ENCODE peak calls at places on chromosome 5, in seven cellular contexts. One of them, this sample, is unnamed.

GRCh38 chr5:31119938-31120641 is 73.4 kb upstream of the CDH6 start:
- DNase-seq in tibial nerve: no peak
- DNase-seq in ascending aorta: no peak
- DNase-seq in AG10803: no peak
- DNase-seq in IMR-90: peak
- DNase-seq in brain microvascular endothelial cell: no peak
- DNase-seq in NCI-H460: no peak
- DNase-seq in this sample: no peak

GRCh38 chr5:140042551-140043507 is at the start of gene NRG2:
- DNase-seq in tibial nerve: peak
- DNase-seq in ascending aorta: no peak
- DNase-seq in AG10803: peak
- DNase-seq in IMR-90: peak
- DNase-seq in brain microvascular endothelial cell: peak
- DNase-seq in NCI-H460: peak
- DNase-seq in this sample: peak

GRCh38 chr5:25614466-25614865 is 969.7 kb upstream of the CDH10 start:
- DNase-seq in tibial nerve: no peak
- DNase-seq in ascending aorta: no peak
- DNase-seq in AG10803: no peak
- DNase-seq in IMR-90: no peak
- DNase-seq in brain microvascular endothelial cell: no peak
- DNase-seq in NCI-H460: no peak
- DNase-seq in this sample: no peak

GRCh38 chr5:124648902-124649467 is 97.5 kb downstream of the ZNF608 start:
- DNase-seq in tibial nerve: no peak
- DNase-seq in ascending aorta: no peak
- DNase-seq in AG10803: no peak
- DNase-seq in IMR-90: no peak
- DNase-seq in brain microvascular endothelial cell: no peak
- DNase-seq in NCI-H460: no peak
- DNase-seq in this sample: no peak

GRCh38 chr5:65769539-65769938 is 47.5 kb downstream of the NLN start:
- DNase-seq in tibial nerve: no peak
- DNase-seq in ascending aorta: no peak
- DNase-seq in AG10803: peak
- DNase-seq in IMR-90: peak
- DNase-seq in brain microvascular endothelial cell: peak
- DNase-seq in NCI-H460: no peak
- DNase-seq in this sample: no peak

GRCh38 chr5:64767959-64768357 is 533 bp downstream of the SREK1IP1 start:
- DNase-seq in tibial nerve: no peak
- DNase-seq in ascending aorta: no peak
- DNase-seq in AG10803: peak
- DNase-seq in IMR-90: peak
- DNase-seq in brain microvascular endothelial cell: peak
- DNase-seq in NCI-H460: peak
- DNase-seq in this sample: no peak

GRCh38 chr5:2738156-2738699 is 13.2 kb downstream of the IRX2 start:
- DNase-seq in tibial nerve: no peak
- DNase-seq in ascending aorta: no peak
- DNase-seq in AG10803: no peak
- DNase-seq in IMR-90: no peak
- DNase-seq in brain microvascular endothelial cell: no peak
- DNase-seq in NCI-H460: no peak
- DNase-seq in this sample: no peak

GRCh38 chr5:1001406-1002270 is 7.0 kb upstream of the NKD2 start:
- DNase-seq in tibial nerve: peak
- DNase-seq in ascending aorta: peak
- DNase-seq in AG10803: no peak
- DNase-seq in IMR-90: no peak
- DNase-seq in brain microvascular endothelial cell: no peak
- DNase-seq in NCI-H460: no peak
- DNase-seq in this sample: peak

GRCh38 chr5:10595678-10596309 is 31.9 kb downstream of the ANKRD33B start:
- DNase-seq in tibial nerve: no peak
- DNase-seq in ascending aorta: no peak
- DNase-seq in AG10803: peak
- DNase-seq in IMR-90: peak
- DNase-seq in brain microvascular endothelial cell: peak
- DNase-seq in NCI-H460: peak
- DNase-seq in this sample: no peak

GRCh38 chr5:9686211-9686610 is 56.1 kb upstream of the TAS2R1 start:
- DNase-seq in tibial nerve: no peak
- DNase-seq in ascending aorta: no peak
- DNase-seq in AG10803: peak
- DNase-seq in IMR-90: peak
- DNase-seq in brain microvascular endothelial cell: peak
- DNase-seq in NCI-H460: no peak
- DNase-seq in this sample: no peak

GRCh38 chr5:80597500-80597899 is 27.4 kb upstream of the ANKRD34B start:
- DNase-seq in tibial nerve: no peak
- DNase-seq in ascending aorta: no peak
- DNase-seq in AG10803: no peak
- DNase-seq in IMR-90: no peak
- DNase-seq in brain microvascular endothelial cell: no peak
- DNase-seq in NCI-H460: no peak
- DNase-seq in this sample: no peak

GRCh38 chr5:1325870-1326546 is 18.9 kb downstream of the CLPTM1L start:
- DNase-seq in tibial nerve: no peak
- DNase-seq in ascending aorta: no peak
- DNase-seq in AG10803: peak
- DNase-seq in IMR-90: no peak
- DNase-seq in brain microvascular endothelial cell: no peak
- DNase-seq in NCI-H460: no peak
- DNase-seq in this sample: no peak

GRCh38 chr5:2752059-2752874 is 790 bp upstream of the IRX2 start:
- DNase-seq in tibial nerve: no peak
- DNase-seq in ascending aorta: no peak
- DNase-seq in AG10803: peak
- DNase-seq in IMR-90: no peak
- DNase-seq in brain microvascular endothelial cell: no peak
- DNase-seq in NCI-H460: peak
- DNase-seq in this sample: peak

GRCh38 chr5:108735790-108736189 is 11.9 kb upstream of the FER start:
- DNase-seq in tibial nerve: no peak
- DNase-seq in ascending aorta: no peak
- DNase-seq in AG10803: no peak
- DNase-seq in IMR-90: peak
- DNase-seq in brain microvascular endothelial cell: no peak
- DNase-seq in NCI-H460: no peak
- DNase-seq in this sample: no peak

GRCh38 chr5:100690036-100690560 is 154.9 kb downstream of the FAM174A start:
- DNase-seq in tibial nerve: no peak
- DNase-seq in ascending aorta: no peak
- DNase-seq in AG10803: no peak
- DNase-seq in IMR-90: peak
- DNase-seq in brain microvascular endothelial cell: peak
- DNase-seq in NCI-H460: no peak
- DNase-seq in this sample: no peak

GRCh38 chr5:154518438-154518867 is 40.4 kb upstream of the HAND1 start:
- DNase-seq in tibial nerve: no peak
- DNase-seq in ascending aorta: no peak
- DNase-seq in AG10803: no peak
- DNase-seq in IMR-90: no peak
- DNase-seq in brain microvascular endothelial cell: no peak
- DNase-seq in NCI-H460: no peak
- DNase-seq in this sample: no peak

GRCh38 chr5:39426136-39426535 is 1.4 kb upstream of the DAB2 start:
- DNase-seq in tibial nerve: no peak
- DNase-seq in ascending aorta: no peak
- DNase-seq in AG10803: no peak
- DNase-seq in IMR-90: no peak
- DNase-seq in brain microvascular endothelial cell: no peak
- DNase-seq in NCI-H460: no peak
- DNase-seq in this sample: no peak

GRCh38 chr5:55154893-55155292 is 5.1 kb upstream of the GPX8 start:
- DNase-seq in tibial nerve: no peak
- DNase-seq in ascending aorta: no peak
- DNase-seq in AG10803: peak
- DNase-seq in IMR-90: peak
- DNase-seq in brain microvascular endothelial cell: peak
- DNase-seq in NCI-H460: no peak
- DNase-seq in this sample: no peak

GRCh38 chr5:76688836-76689235 is 27.1 kb upstream of the F2R start:
- DNase-seq in tibial nerve: no peak
- DNase-seq in ascending aorta: no peak
- DNase-seq in AG10803: peak
- DNase-seq in IMR-90: peak
- DNase-seq in brain microvascular endothelial cell: no peak
- DNase-seq in NCI-H460: no peak
- DNase-seq in this sample: no peak

GRCh38 chr5:95858023-95858461 is 35.5 kb upstream of the GLRX start:
- DNase-seq in tibial nerve: peak
- DNase-seq in ascending aorta: peak
- DNase-seq in AG10803: peak
- DNase-seq in IMR-90: peak
- DNase-seq in brain microvascular endothelial cell: peak
- DNase-seq in NCI-H460: no peak
- DNase-seq in this sample: no peak

GRCh38 chr5:57216714-57217113 is 42.9 kb downstream of the GPBP1 start:
- DNase-seq in tibial nerve: no peak
- DNase-seq in ascending aorta: no peak
- DNase-seq in AG10803: peak
- DNase-seq in IMR-90: peak
- DNase-seq in brain microvascular endothelial cell: no peak
- DNase-seq in NCI-H460: peak
- DNase-seq in this sample: no peak

GRCh38 chr5:56625577-56625976 is 189.8 kb upstream of the MAP3K1 start:
- DNase-seq in tibial nerve: no peak
- DNase-seq in ascending aorta: no peak
- DNase-seq in AG10803: peak
- DNase-seq in IMR-90: peak
- DNase-seq in brain microvascular endothelial cell: no peak
- DNase-seq in NCI-H460: peak
- DNase-seq in this sample: no peak

GRCh38 chr5:142636698-142637324 is 49.1 kb downstream of the FGF1 start:
- DNase-seq in tibial nerve: no peak
- DNase-seq in ascending aorta: no peak
- DNase-seq in AG10803: no peak
- DNase-seq in IMR-90: no peak
- DNase-seq in brain microvascular endothelial cell: no peak
- DNase-seq in NCI-H460: no peak
- DNase-seq in this sample: no peak

GRCh38 chr5:131005963-131006684 is 158.9 kb downstream of the HINT1 start:
- DNase-seq in tibial nerve: no peak
- DNase-seq in ascending aorta: no peak
- DNase-seq in AG10803: peak
- DNase-seq in IMR-90: no peak
- DNase-seq in brain microvascular endothelial cell: no peak
- DNase-seq in NCI-H460: no peak
- DNase-seq in this sample: no peak

GRCh38 chr5:75338408-75338807 is 1.4 kb downstream of the HMGCR start:
- DNase-seq in tibial nerve: no peak
- DNase-seq in ascending aorta: no peak
- DNase-seq in AG10803: no peak
- DNase-seq in IMR-90: no peak
- DNase-seq in brain microvascular endothelial cell: no peak
- DNase-seq in NCI-H460: no peak
- DNase-seq in this sample: no peak

GRCh38 chr5:172035039-172035438 is 28.6 kb upstream of the FBXW11 start:
- DNase-seq in tibial nerve: no peak
- DNase-seq in ascending aorta: no peak
- DNase-seq in AG10803: no peak
- DNase-seq in IMR-90: no peak
- DNase-seq in brain microvascular endothelial cell: no peak
- DNase-seq in NCI-H460: no peak
- DNase-seq in this sample: no peak

GRCh38 chr5:172533058-172533398 is 78.7 kb upstream of the SH3PXD2B start:
- DNase-seq in tibial nerve: no peak
- DNase-seq in ascending aorta: no peak
- DNase-seq in AG10803: no peak
- DNase-seq in IMR-90: no peak
- DNase-seq in brain microvascular endothelial cell: no peak
- DNase-seq in NCI-H460: no peak
- DNase-seq in this sample: no peak

GRCh38 chr5:107314330-107314729 is 356.4 kb downstream of the EFNA5 start:
- DNase-seq in tibial nerve: no peak
- DNase-seq in ascending aorta: no peak
- DNase-seq in AG10803: no peak
- DNase-seq in IMR-90: no peak
- DNase-seq in brain microvascular endothelial cell: no peak
- DNase-seq in NCI-H460: no peak
- DNase-seq in this sample: peak

GRCh38 chr5:55324815-55325418 is 17.1 kb downstream of the MTREX start:
- DNase-seq in tibial nerve: no peak
- DNase-seq in ascending aorta: no peak
- DNase-seq in AG10803: peak
- DNase-seq in IMR-90: peak
- DNase-seq in brain microvascular endothelial cell: peak
- DNase-seq in NCI-H460: peak
- DNase-seq in this sample: no peak

GRCh38 chr5:146965781-146966659 is 87.5 kb upstream of the PPP2R2B start:
- DNase-seq in tibial nerve: peak
- DNase-seq in ascending aorta: peak
- DNase-seq in AG10803: peak
- DNase-seq in IMR-90: peak
- DNase-seq in brain microvascular endothelial cell: peak
- DNase-seq in NCI-H460: peak
- DNase-seq in this sample: no peak

GRCh38 chr5:67118050-67118620 is 78.5 kb downstream of the CD180 start:
- DNase-seq in tibial nerve: no peak
- DNase-seq in ascending aorta: no peak
- DNase-seq in AG10803: no peak
- DNase-seq in IMR-90: no peak
- DNase-seq in brain microvascular endothelial cell: no peak
- DNase-seq in NCI-H460: no peak
- DNase-seq in this sample: no peak

GRCh38 chr5:10685103-10685502 is 75.9 kb downstream of the DAP start:
- DNase-seq in tibial nerve: no peak
- DNase-seq in ascending aorta: no peak
- DNase-seq in AG10803: no peak
- DNase-seq in IMR-90: no peak
- DNase-seq in brain microvascular endothelial cell: no peak
- DNase-seq in NCI-H460: no peak
- DNase-seq in this sample: no peak

GRCh38 chr5:124746252-124746915 is at the start of gene ZNF608:
- DNase-seq in tibial nerve: no peak
- DNase-seq in ascending aorta: no peak
- DNase-seq in AG10803: no peak
- DNase-seq in IMR-90: peak
- DNase-seq in brain microvascular endothelial cell: peak
- DNase-seq in NCI-H460: no peak
- DNase-seq in this sample: peak

GRCh38 chr5:56011835-56012234 is 17.1 kb upstream of the IL6ST start:
- DNase-seq in tibial nerve: no peak
- DNase-seq in ascending aorta: no peak
- DNase-seq in AG10803: peak
- DNase-seq in IMR-90: peak
- DNase-seq in brain microvascular endothelial cell: peak
- DNase-seq in NCI-H460: no peak
- DNase-seq in this sample: no peak

GRCh38 chr5:112710896-112711295 is 26.8 kb upstream of the APC start:
- DNase-seq in tibial nerve: no peak
- DNase-seq in ascending aorta: no peak
- DNase-seq in AG10803: no peak
- DNase-seq in IMR-90: no peak
- DNase-seq in brain microvascular endothelial cell: no peak
- DNase-seq in NCI-H460: no peak
- DNase-seq in this sample: no peak

GRCh38 chr5:35319231-35320002 is 89.1 kb upstream of the PRLR start:
- DNase-seq in tibial nerve: peak
- DNase-seq in ascending aorta: peak
- DNase-seq in AG10803: peak
- DNase-seq in IMR-90: peak
- DNase-seq in brain microvascular endothelial cell: peak
- DNase-seq in NCI-H460: no peak
- DNase-seq in this sample: no peak

GRCh38 chr5:138449501-138450239 is 10.8 kb downstream of the REEP2 start:
- DNase-seq in tibial nerve: peak
- DNase-seq in ascending aorta: peak
- DNase-seq in AG10803: peak
- DNase-seq in IMR-90: peak
- DNase-seq in brain microvascular endothelial cell: peak
- DNase-seq in NCI-H460: peak
- DNase-seq in this sample: peak

GRCh38 chr5:106152569-106152968 is 1518.2 kb downstream of the EFNA5 start:
- DNase-seq in tibial nerve: no peak
- DNase-seq in ascending aorta: no peak
- DNase-seq in AG10803: no peak
- DNase-seq in IMR-90: no peak
- DNase-seq in brain microvascular endothelial cell: no peak
- DNase-seq in NCI-H460: no peak
- DNase-seq in this sample: no peak